ENCODE peak calls at places on chromosomes 6 and 20, in seven cellular contexts. Q, S, O, N, C, V and L are unnamed samples.

GRCh38 chr20:46365483-46366215 is 40.8 kb downstream of the ELMO2 start:
- DNase-seq in Q (no peak), S (no peak), O (no peak), N (no peak), C (no peak), V (no peak), L (no peak)

GRCh38 chr6:158649289-158650143 is at the start of gene SYTL3:
- DNase-seq in Q (peak; percentile 48), S (no peak), O (no peak), N (no peak), C (peak; percentile 47), V (peak; percentile 87), L (peak; percentile 86)

GRCh38 chr6:83474309-83474708 is 38.0 kb upstream of the PRSS35 start:
- DNase-seq in Q (no peak), S (no peak), O (no peak), N (no peak), C (peak; percentile 51), V (no peak), L (peak; percentile 4)

GRCh38 chr6:20716865-20717264 is 182.6 kb downstream of the CDKAL1 start:
- DNase-seq in Q (no peak), S (no peak), O (no peak), N (no peak), C (no peak), V (no peak), L (no peak)

GRCh38 chr6:133921249-133921859 is 31.7 kb upstream of the TBPL1 start:
- DNase-seq in Q (peak; percentile 56), S (no peak), O (peak; percentile 68), N (peak; percentile 88), C (peak; percentile 86), V (peak; percentile 85), L (peak; percentile 33)

GRCh38 chr20:19840111-19840705 is 82.2 kb downstream of the RIN2 start:
- DNase-seq in Q (no peak), S (no peak), O (no peak), N (no peak), C (no peak), V (no peak), L (no peak)

GRCh38 chr6:163416380-163416629 is 1.8 kb downstream of the QKI start:
- DNase-seq in Q (no peak), S (no peak), O (no peak), N (no peak), C (no peak), V (peak; percentile 47), L (no peak)

GRCh38 chr6:75170666-75171065 is 35.2 kb downstream of the COL12A1 start:
- DNase-seq in Q (no peak), S (no peak), O (no peak), N (no peak), C (no peak), V (peak; percentile 47), L (no peak)

GRCh38 chr6:17120019-17120418 is 18.2 kb downstream of the STMND1 start:
- DNase-seq in Q (no peak), S (no peak), O (no peak), N (no peak), C (peak; percentile 93), V (no peak), L (no peak)

GRCh38 chr6:36315921-36316320 is 20.8 kb downstream of the BNIP5 start:
- DNase-seq in Q (no peak), S (no peak), O (no peak), N (no peak), C (no peak), V (no peak), L (no peak)

GRCh38 chr20:39829713-39830112 is 859.3 kb downstream of the MAFB start:
- DNase-seq in Q (no peak), S (no peak), O (no peak), N (no peak), C (no peak), V (no peak), L (no peak)

GRCh38 chr6:133756046-133756445 is 132.9 kb upstream of the TCF21 start:
- DNase-seq in Q (no peak), S (no peak), O (no peak), N (no peak), C (peak; percentile 53), V (peak; percentile 66), L (peak; percentile 51)

GRCh38 chr6:41199427-41200246 is 1.3 kb downstream of the TREML2 start:
- DNase-seq in Q (no peak), S (no peak), O (no peak), N (no peak), C (no peak), V (no peak), L (no peak)

GRCh38 chr6:169508452-169508851 is 193.4 kb downstream of the WDR27 start:
- DNase-seq in Q (no peak), S (no peak), O (no peak), N (no peak), C (no peak), V (no peak), L (no peak)

GRCh38 chr6:135266675-135267074 is 85.6 kb downstream of the MYB start:
- DNase-seq in Q (no peak), S (no peak), O (no peak), N (no peak), C (no peak), V (no peak), L (no peak)

GRCh38 chr6:161462148-161462547 is 188.3 kb upstream of the AGPAT4 start:
- DNase-seq in Q (peak; percentile 68), S (peak; percentile 28), O (no peak), N (peak; percentile 81), C (no peak), V (peak; percentile 24), L (peak; percentile 64)

GRCh38 chr6:18101271-18101670 is 21.2 kb downstream of the NHLRC1 start:
- DNase-seq in Q (peak; percentile 54), S (no peak), O (no peak), N (peak; percentile 26), C (peak; percentile 17), V (peak; percentile 62), L (peak; percentile 54)

GRCh38 chr6:100371591-100371990 is 93.1 kb downstream of the SIM1 start:
- DNase-seq in Q (no peak), S (no peak), O (no peak), N (no peak), C (no peak), V (no peak), L (no peak)

GRCh38 chr6:42423244-42423643 is 28.5 kb downstream of the TRERF1 start:
- DNase-seq in Q (no peak), S (no peak), O (no peak), N (no peak), C (no peak), V (no peak), L (no peak)

GRCh38 chr6:16136086-16136485 is 7.2 kb downstream of the MYLIP start:
- DNase-seq in Q (no peak), S (no peak), O (no peak), N (no peak), C (no peak), V (no peak), L (no peak)

GRCh38 chr6:131015630-131016263 is 47.3 kb downstream of the EPB41L2 start:
- DNase-seq in Q (peak; percentile 8), S (no peak), O (no peak), N (no peak), C (peak; percentile 70), V (peak; percentile 70), L (peak; percentile 75)

GRCh38 chr20:16675165-16675564 is 54.7 kb upstream of the SNRPB2 start:
- DNase-seq in Q (no peak), S (no peak), O (no peak), N (no peak), C (no peak), V (no peak), L (no peak)

GRCh38 chr6:54717849-54718455 is 128.6 kb upstream of the FAM83B start:
- DNase-seq in Q (peak; percentile 81), S (peak; percentile 49), O (peak; percentile 63), N (peak; percentile 94), C (peak; percentile 50), V (peak; percentile 37), L (peak; percentile 8)

GRCh38 chr6:118843685-118844390 is 50.1 kb upstream of the ASF1A start:
- DNase-seq in Q (no peak), S (no peak), O (no peak), N (no peak), C (no peak), V (peak; percentile 32), L (peak; percentile 60)

GRCh38 chr20:32589256-32589655 is 4.1 kb upstream of the NOL4L start:
- DNase-seq in Q (peak; percentile 57), S (peak; percentile 7), O (no peak), N (peak; percentile 70), C (no peak), V (peak; percentile 76), L (no peak)

GRCh38 chr6:3326179-3326971 is 67.6 kb downstream of the PSMG4 start:
- DNase-seq in Q (no peak), S (no peak), O (no peak), N (no peak), C (no peak), V (no peak), L (peak; percentile 62)

DNA sequence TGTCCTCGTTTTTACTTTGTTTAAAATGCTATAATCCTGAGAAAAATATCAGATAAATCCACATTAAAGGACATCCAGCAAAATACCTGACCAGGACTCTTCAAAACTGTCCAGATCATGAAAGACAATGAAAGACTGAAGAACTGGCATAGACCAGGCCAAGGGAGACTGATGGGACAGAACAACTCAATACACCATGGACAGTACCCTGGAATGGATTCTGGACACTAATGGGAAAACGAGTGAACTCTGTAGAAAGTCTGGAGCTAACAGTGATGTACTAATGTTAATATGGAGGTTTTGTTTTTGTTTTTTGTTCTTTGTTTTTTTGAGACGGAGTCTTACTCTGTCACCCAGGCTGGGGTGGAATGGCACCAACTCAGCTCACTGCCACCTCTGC is 461.4 kb downstream of the CD83 start:
- DNase-seq in Q (no peak), S (no peak), O (no peak), N (no peak), C (no peak), V (no peak), L (no peak)
- TF ChIP-seq EZH2 in Q (no peak), S (no peak), O (no peak), N (no peak), C (no peak), V (no peak), L (no peak)

DNA sequence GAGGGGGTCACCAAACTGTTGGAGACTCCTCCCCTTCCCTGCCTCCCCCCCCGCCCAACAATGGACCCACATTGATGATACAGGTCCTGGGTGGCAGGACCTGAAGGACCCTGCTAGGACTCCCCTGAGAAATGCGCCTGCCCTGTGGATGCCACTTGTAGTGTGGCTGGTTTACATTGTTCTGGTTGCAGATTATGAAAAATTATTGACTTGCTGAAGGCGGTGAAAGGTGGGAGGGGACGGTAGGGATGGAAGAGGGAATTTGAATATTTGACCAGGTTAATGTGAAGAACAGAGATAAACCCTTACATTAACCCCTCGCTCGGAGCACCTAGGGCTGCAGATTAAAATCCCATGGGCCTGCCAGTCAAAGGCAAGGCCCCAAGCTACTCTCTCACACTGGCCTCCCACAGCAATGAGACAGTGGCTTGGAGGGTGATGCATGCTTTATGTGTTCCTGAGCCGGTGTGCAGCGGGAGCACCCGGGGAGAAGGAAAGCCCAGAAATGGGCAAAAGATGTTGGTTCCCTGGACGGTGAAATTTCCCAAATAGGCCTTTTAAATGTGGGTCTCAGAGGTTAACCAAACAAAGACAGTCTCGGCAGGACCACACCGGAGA is 2.4 kb downstream of the FOXF2 start:
- DNase-seq in Q (no peak), S (no peak), O (no peak), N (no peak), C (no peak), V (peak; percentile 45), L (no peak)
- TF ChIP-seq EZH2 in Q (no peak), S (no peak), O (no peak), N (no peak), C (no peak), V (no peak), L (no peak)

GRCh38 chr6:144804246-144804790 is 519.2 kb downstream of the UTRN start:
- DNase-seq in Q (no peak), S (no peak), O (no peak), N (no peak), C (no peak), V (no peak), L (no peak)
- TF ChIP-seq EZH2 in Q (no peak), S (no peak), O (no peak), N (no peak), C (no peak), V (no peak), L (no peak)

GRCh38 chr20:63284544-63284949 is 8.4 kb upstream of the COL20A1 start:
- DNase-seq in Q (no peak), S (no peak), O (no peak), N (no peak), C (no peak), V (no peak), L (no peak)
- TF ChIP-seq EZH2 in Q (no peak), S (no peak), O (no peak), N (no peak), C (no peak), V (no peak), L (no peak)